ENCODE peak calls at places on chromosomes 2 and 18, in eight cellular contexts. One of them, this sample, is unnamed.
A peak's percentile ranks its signal among the peaks of the same experiment; 100 is the strongest.

GRCh38 chr2:30708491-30709290 is 98.6 kb downstream of the CAPN13 start:
- DNase-seq in upper lobe of right lung: peak; percentile 35
- DNase-seq in transverse colon: no peak
- DNase-seq in naive thymus-derived CD4-positive, alpha-beta T cell: peak; percentile 7
- DNase-seq in CD4-positive, alpha-beta memory T cell: no peak
- DNase-seq in CD4-positive, CD25-positive, alpha-beta regulatory T cell: no peak
- DNase-seq in endodermal cell: no peak
- DNase-seq in Panc1: no peak
- DNase-seq in this sample: no peak

GRCh38 chr18:8177330-8178016 is 431.8 kb upstream of the RAB12 start:
- DNase-seq in upper lobe of right lung: no peak
- DNase-seq in transverse colon: no peak
- DNase-seq in naive thymus-derived CD4-positive, alpha-beta T cell: no peak
- DNase-seq in CD4-positive, alpha-beta memory T cell: no peak
- DNase-seq in CD4-positive, CD25-positive, alpha-beta regulatory T cell: no peak
- DNase-seq in endodermal cell: no peak
- DNase-seq in Panc1: no peak
- DNase-seq in this sample: no peak

GRCh38 chr2:165328272-165328671 is 89.1 kb downstream of the SCN2A start:
- DNase-seq in upper lobe of right lung: no peak
- DNase-seq in transverse colon: no peak
- DNase-seq in naive thymus-derived CD4-positive, alpha-beta T cell: peak; percentile 44
- DNase-seq in CD4-positive, alpha-beta memory T cell: peak; percentile 12
- DNase-seq in CD4-positive, CD25-positive, alpha-beta regulatory T cell: peak; percentile 1
- DNase-seq in endodermal cell: no peak
- DNase-seq in Panc1: no peak
- DNase-seq in this sample: no peak

GRCh38 chr2:60840880-60841279 is 40.5 kb upstream of the REL start:
- DNase-seq in upper lobe of right lung: no peak
- DNase-seq in transverse colon: peak; percentile 36
- DNase-seq in naive thymus-derived CD4-positive, alpha-beta T cell: peak; percentile 12
- DNase-seq in CD4-positive, alpha-beta memory T cell: peak; percentile 6
- DNase-seq in CD4-positive, CD25-positive, alpha-beta regulatory T cell: peak; percentile 7
- DNase-seq in endodermal cell: no peak
- DNase-seq in Panc1: no peak
- DNase-seq in this sample: no peak

GRCh38 chr2:1484131-1484884 is 71.0 kb downstream of the TPO start:
- DNase-seq in upper lobe of right lung: peak; percentile 51
- DNase-seq in transverse colon: no peak
- DNase-seq in naive thymus-derived CD4-positive, alpha-beta T cell: no peak
- DNase-seq in CD4-positive, alpha-beta memory T cell: no peak
- DNase-seq in CD4-positive, CD25-positive, alpha-beta regulatory T cell: no peak
- DNase-seq in endodermal cell: peak; percentile 14
- DNase-seq in Panc1: no peak
- DNase-seq in this sample: no peak

GRCh38 chr2:140354544-140354943 is 1574.4 kb upstream of the NXPH2 start:
- DNase-seq in upper lobe of right lung: no peak
- DNase-seq in transverse colon: no peak
- DNase-seq in naive thymus-derived CD4-positive, alpha-beta T cell: no peak
- DNase-seq in CD4-positive, alpha-beta memory T cell: no peak
- DNase-seq in CD4-positive, CD25-positive, alpha-beta regulatory T cell: no peak
- DNase-seq in endodermal cell: peak; percentile 35
- DNase-seq in Panc1: no peak
- DNase-seq in this sample: no peak

GRCh38 chr2:79776461-79777146 is 263.8 kb downstream of the CTNNA2 start:
- DNase-seq in upper lobe of right lung: no peak
- DNase-seq in transverse colon: no peak
- DNase-seq in naive thymus-derived CD4-positive, alpha-beta T cell: no peak
- DNase-seq in CD4-positive, alpha-beta memory T cell: no peak
- DNase-seq in CD4-positive, CD25-positive, alpha-beta regulatory T cell: no peak
- DNase-seq in endodermal cell: no peak
- DNase-seq in Panc1: no peak
- DNase-seq in this sample: no peak

GRCh38 chr2:74778381-74779371 is 55.3 kb upstream of the HK2 start:
- DNase-seq in upper lobe of right lung: no peak
- DNase-seq in transverse colon: no peak
- DNase-seq in naive thymus-derived CD4-positive, alpha-beta T cell: no peak
- DNase-seq in CD4-positive, alpha-beta memory T cell: no peak
- DNase-seq in CD4-positive, CD25-positive, alpha-beta regulatory T cell: no peak
- DNase-seq in endodermal cell: peak; percentile 89
- DNase-seq in Panc1: no peak
- DNase-seq in this sample: peak; percentile 43

GRCh38 chr2:232363784-232364615 is 14.6 kb upstream of the ALPP start:
- DNase-seq in upper lobe of right lung: peak; percentile 46
- DNase-seq in transverse colon: no peak
- DNase-seq in naive thymus-derived CD4-positive, alpha-beta T cell: peak; percentile 48
- DNase-seq in CD4-positive, alpha-beta memory T cell: peak; percentile 13
- DNase-seq in CD4-positive, CD25-positive, alpha-beta regulatory T cell: peak; percentile 8
- DNase-seq in endodermal cell: no peak
- DNase-seq in Panc1: no peak
- DNase-seq in this sample: no peak

DNA sequence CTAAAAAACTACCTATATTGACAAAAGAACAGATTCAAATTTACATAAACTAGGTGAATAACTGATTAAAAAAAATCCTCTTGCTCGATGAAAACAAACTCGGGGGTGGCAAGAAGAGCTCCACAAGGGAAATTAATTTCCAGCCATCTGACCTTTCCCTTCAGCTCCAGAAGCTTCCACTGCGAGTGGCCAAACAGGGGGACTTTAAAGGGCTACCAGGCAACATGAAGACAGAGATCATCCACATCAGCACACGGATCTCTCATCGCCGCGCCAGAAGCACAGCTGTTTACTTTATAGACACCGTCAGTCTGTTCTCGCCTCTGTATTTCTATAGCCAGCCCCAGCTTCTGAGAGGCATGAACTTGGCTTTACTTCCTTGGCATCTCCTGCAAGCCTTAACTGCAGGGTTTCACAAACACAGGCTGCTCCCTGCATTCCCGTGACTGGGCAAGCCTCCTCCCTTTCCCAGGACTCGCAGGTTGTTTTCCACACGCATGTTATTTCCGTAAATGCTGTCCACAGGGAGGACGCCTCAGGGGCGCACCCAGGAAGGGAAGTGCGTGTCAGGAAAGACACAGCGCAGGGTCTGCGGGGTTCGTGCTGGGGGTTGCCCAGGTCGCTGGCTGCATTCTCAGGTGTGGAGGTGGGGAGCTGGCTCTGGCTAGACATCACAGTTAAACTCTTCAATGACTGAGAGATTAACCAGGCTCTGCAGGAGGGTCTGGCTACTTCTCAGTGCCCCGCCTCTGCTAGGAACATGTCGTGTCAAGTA is 85.0 kb downstream of the USP40 start:
- DNase-seq in upper lobe of right lung: peak; percentile 80
- DNase-seq in transverse colon: no peak
- DNase-seq in naive thymus-derived CD4-positive, alpha-beta T cell: no peak
- DNase-seq in CD4-positive, alpha-beta memory T cell: no peak
- DNase-seq in CD4-positive, CD25-positive, alpha-beta regulatory T cell: no peak
- DNase-seq in endodermal cell: no peak
- DNase-seq in Panc1: no peak
- DNase-seq in this sample: no peak
- H3K27ac ChIP-seq in upper lobe of right lung: peak overlapping the region; percentile 78
- H3K27ac ChIP-seq in transverse colon: peak overlapping the region; percentile 65
- H3K27ac ChIP-seq in naive thymus-derived CD4-positive, alpha-beta T cell: no peak overlapping the region
- H3K27ac ChIP-seq in CD4-positive, alpha-beta memory T cell: no peak overlapping the region
- H3K27ac ChIP-seq in CD4-positive, CD25-positive, alpha-beta regulatory T cell: no peak overlapping the region
- H3K27ac ChIP-seq in endodermal cell: no peak overlapping the region
- H3K27ac ChIP-seq in Panc1: peak overlapping the region; percentile 52
- H3K27ac ChIP-seq in this sample: no peak overlapping the region

GRCh38 chr18:48835119-48835518 is 115.6 kb downstream of the SMAD7 start:
- DNase-seq in upper lobe of right lung: peak; percentile 17
- DNase-seq in transverse colon: no peak
- DNase-seq in naive thymus-derived CD4-positive, alpha-beta T cell: no peak
- DNase-seq in CD4-positive, alpha-beta memory T cell: no peak
- DNase-seq in CD4-positive, CD25-positive, alpha-beta regulatory T cell: no peak
- DNase-seq in endodermal cell: peak; percentile 37
- DNase-seq in Panc1: no peak
- DNase-seq in this sample: no peak
- H3K4me3 ChIP-seq in upper lobe of right lung: no peak overlapping the region
- H3K4me3 ChIP-seq in transverse colon: no peak overlapping the region
- H3K4me3 ChIP-seq in naive thymus-derived CD4-positive, alpha-beta T cell: peak overlapping the region; percentile 46
- H3K4me3 ChIP-seq in CD4-positive, alpha-beta memory T cell: no peak overlapping the region
- H3K4me3 ChIP-seq in CD4-positive, CD25-positive, alpha-beta regulatory T cell: peak overlapping the region; percentile 74
- H3K4me3 ChIP-seq in endodermal cell: no peak overlapping the region
- H3K4me3 ChIP-seq in Panc1: no peak overlapping the region
- H3K4me3 ChIP-seq in this sample: no peak overlapping the region

GRCh38 chr2:104850322-104851184 is 3.4 kb upstream of the POU3F3 start:
- DNase-seq in upper lobe of right lung: no peak
- DNase-seq in transverse colon: no peak
- DNase-seq in naive thymus-derived CD4-positive, alpha-beta T cell: no peak
- DNase-seq in CD4-positive, alpha-beta memory T cell: no peak
- DNase-seq in CD4-positive, CD25-positive, alpha-beta regulatory T cell: no peak
- DNase-seq in endodermal cell: peak; percentile 69
- DNase-seq in Panc1: no peak
- DNase-seq in this sample: no peak

GRCh38 chr2:104847821-104848160 is 6.1 kb upstream of the POU3F3 start:
- DNase-seq in upper lobe of right lung: no peak
- DNase-seq in transverse colon: no peak
- DNase-seq in naive thymus-derived CD4-positive, alpha-beta T cell: no peak
- DNase-seq in CD4-positive, alpha-beta memory T cell: no peak
- DNase-seq in CD4-positive, CD25-positive, alpha-beta regulatory T cell: no peak
- DNase-seq in endodermal cell: no peak
- DNase-seq in Panc1: no peak
- DNase-seq in this sample: no peak

GRCh38 chr2:104848526-104848925 is 5.4 kb upstream of the POU3F3 start:
- DNase-seq in upper lobe of right lung: no peak
- DNase-seq in transverse colon: no peak
- DNase-seq in naive thymus-derived CD4-positive, alpha-beta T cell: no peak
- DNase-seq in CD4-positive, alpha-beta memory T cell: no peak
- DNase-seq in CD4-positive, CD25-positive, alpha-beta regulatory T cell: no peak
- DNase-seq in endodermal cell: no peak
- DNase-seq in Panc1: no peak
- DNase-seq in this sample: no peak

GRCh38 chr2:104849618-104850097 is 4.3 kb upstream of the POU3F3 start:
- DNase-seq in upper lobe of right lung: peak; percentile 80
- DNase-seq in transverse colon: peak; percentile 71
- DNase-seq in naive thymus-derived CD4-positive, alpha-beta T cell: peak; percentile 58
- DNase-seq in CD4-positive, alpha-beta memory T cell: no peak
- DNase-seq in CD4-positive, CD25-positive, alpha-beta regulatory T cell: no peak
- DNase-seq in endodermal cell: peak; percentile 85
- DNase-seq in Panc1: peak; percentile 17
- DNase-seq in this sample: no peak

GRCh38 chr2:104849036-104849551 is 4.8 kb upstream of the POU3F3 start:
- DNase-seq in upper lobe of right lung: no peak
- DNase-seq in transverse colon: no peak
- DNase-seq in naive thymus-derived CD4-positive, alpha-beta T cell: no peak
- DNase-seq in CD4-positive, alpha-beta memory T cell: no peak
- DNase-seq in CD4-positive, CD25-positive, alpha-beta regulatory T cell: no peak
- DNase-seq in endodermal cell: no peak
- DNase-seq in Panc1: no peak
- DNase-seq in this sample: no peak
- H3K27me3 ChIP-seq in upper lobe of right lung: peaks cover 97% of the 10 kb centered on the region
- H3K27me3 ChIP-seq in transverse colon: peaks cover 100% of the 10 kb centered on the region
- H3K27me3 ChIP-seq in naive thymus-derived CD4-positive, alpha-beta T cell: peaks cover 31% of the 10 kb centered on the region
- H3K27me3 ChIP-seq in CD4-positive, alpha-beta memory T cell: peaks cover 46% of the 10 kb centered on the region
- H3K27me3 ChIP-seq in CD4-positive, CD25-positive, alpha-beta regulatory T cell: peaks cover 48% of the 10 kb centered on the region
- H3K27me3 ChIP-seq in endodermal cell: peaks cover 98% of the 10 kb centered on the region
- H3K27me3 ChIP-seq in Panc1: peaks cover 51% of the 10 kb centered on the region
- H3K27me3 ChIP-seq in this sample: peaks cover 51% of the 10 kb centered on the region

GRCh38 chr2:108570416-108570815 is 36.1 kb downstream of the LIMS1 start:
- DNase-seq in upper lobe of right lung: no peak
- DNase-seq in transverse colon: no peak
- DNase-seq in naive thymus-derived CD4-positive, alpha-beta T cell: no peak
- DNase-seq in CD4-positive, alpha-beta memory T cell: no peak
- DNase-seq in CD4-positive, CD25-positive, alpha-beta regulatory T cell: no peak
- DNase-seq in endodermal cell: peak; percentile 70
- DNase-seq in Panc1: no peak
- DNase-seq in this sample: no peak

GRCh38 chr2:108564510-108564909 is 30.2 kb downstream of the LIMS1 start:
- DNase-seq in upper lobe of right lung: no peak
- DNase-seq in transverse colon: no peak
- DNase-seq in naive thymus-derived CD4-positive, alpha-beta T cell: no peak
- DNase-seq in CD4-positive, alpha-beta memory T cell: no peak
- DNase-seq in CD4-positive, CD25-positive, alpha-beta regulatory T cell: no peak
- DNase-seq in endodermal cell: no peak
- DNase-seq in Panc1: no peak
- DNase-seq in this sample: no peak

GRCh38 chr2:108562274-108562673 is 28.0 kb downstream of the LIMS1 start:
- DNase-seq in upper lobe of right lung: no peak
- DNase-seq in transverse colon: no peak
- DNase-seq in naive thymus-derived CD4-positive, alpha-beta T cell: no peak
- DNase-seq in CD4-positive, alpha-beta memory T cell: no peak
- DNase-seq in CD4-positive, CD25-positive, alpha-beta regulatory T cell: no peak
- DNase-seq in endodermal cell: no peak
- DNase-seq in Panc1: no peak
- DNase-seq in this sample: no peak

GRCh38 chr2:108560895-108561530 is 26.7 kb downstream of the LIMS1 start:
- DNase-seq in upper lobe of right lung: no peak
- DNase-seq in transverse colon: no peak
- DNase-seq in naive thymus-derived CD4-positive, alpha-beta T cell: no peak
- DNase-seq in CD4-positive, alpha-beta memory T cell: no peak
- DNase-seq in CD4-positive, CD25-positive, alpha-beta regulatory T cell: no peak
- DNase-seq in endodermal cell: no peak
- DNase-seq in Panc1: no peak
- DNase-seq in this sample: no peak

DNA sequence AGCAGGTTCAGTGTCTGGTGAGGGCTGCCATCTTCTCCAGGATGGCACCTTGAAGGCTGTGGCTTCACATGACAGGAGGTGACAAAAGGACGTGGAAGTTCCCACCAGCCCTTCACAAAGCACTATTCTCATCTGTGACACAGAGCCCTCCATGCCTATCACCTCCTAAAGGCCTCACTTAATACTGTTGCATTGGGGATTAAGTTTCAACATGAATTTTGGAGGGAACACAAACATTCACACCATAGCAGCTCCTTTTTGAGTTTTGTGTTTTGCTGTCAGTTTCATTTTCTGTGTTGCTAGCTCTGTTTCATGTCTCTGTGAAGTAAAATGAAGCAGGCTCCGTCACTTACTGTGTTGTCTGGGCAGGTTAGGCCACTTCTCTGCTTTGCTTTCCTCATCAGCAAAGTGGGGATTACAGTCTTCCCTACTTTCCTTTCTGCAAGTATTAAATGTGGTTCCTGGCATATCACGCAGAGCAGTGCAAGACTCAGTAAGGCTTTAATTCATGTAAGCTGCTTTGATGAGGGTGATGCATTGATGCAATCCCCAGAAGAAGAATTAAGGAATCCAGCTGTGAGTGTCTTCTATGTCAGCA is 31.6 kb downstream of the LIMS1 start:
- DNase-seq in upper lobe of right lung: no peak
- DNase-seq in transverse colon: no peak
- DNase-seq in naive thymus-derived CD4-positive, alpha-beta T cell: no peak
- DNase-seq in CD4-positive, alpha-beta memory T cell: no peak
- DNase-seq in CD4-positive, CD25-positive, alpha-beta regulatory T cell: no peak
- DNase-seq in endodermal cell: no peak
- DNase-seq in Panc1: no peak
- DNase-seq in this sample: no peak
- H3K27ac ChIP-seq in upper lobe of right lung: no peak overlapping the region
- H3K27ac ChIP-seq in transverse colon: peak overlapping the region; percentile 60
- H3K27ac ChIP-seq in naive thymus-derived CD4-positive, alpha-beta T cell: no peak overlapping the region
- H3K27ac ChIP-seq in CD4-positive, alpha-beta memory T cell: peak overlapping the region; percentile 5
- H3K27ac ChIP-seq in CD4-positive, CD25-positive, alpha-beta regulatory T cell: peak overlapping the region; percentile 53
- H3K27ac ChIP-seq in endodermal cell: no peak overlapping the region
- H3K27ac ChIP-seq in Panc1: no peak overlapping the region
- H3K27ac ChIP-seq in this sample: no peak overlapping the region

This sample was measured in iPS DF 6.9.